ENCODE peak calls at places on chromosomes 2 and 18, in five cellular contexts. One of them, this sample, is unnamed.

GRCh38 chr2:134706587-134707329 is 12.0 kb downstream of the TMEM163 start:
- DNase-seq in PC-3: peak; percentile 55
- DNase-seq in fibroblast of mammary gland: no peak
- DNase-seq in GM23338: peak; percentile 22
- DNase-seq in suprapubic skin: no peak
- DNase-seq in this sample: no peak

GRCh38 chr2:1455466-1455865 is 42.2 kb downstream of the TPO start:
- DNase-seq in PC-3: peak; percentile 15
- DNase-seq in fibroblast of mammary gland: peak; percentile 42
- DNase-seq in GM23338: no peak
- DNase-seq in suprapubic skin: peak; percentile 61
- DNase-seq in this sample: peak; percentile 11

GRCh38 chr2:111710613-111711012 is 173.4 kb downstream of the ANAPC1 start:
- DNase-seq in fibroblast of mammary gland: no peak
- DNase-seq in GM23338: no peak
- DNase-seq in suprapubic skin: peak; percentile 38
- DNase-seq in PC-3: no peak
- DNase-seq in this sample: no peak

GRCh38 chr18:54742654-54743053 is 85.6 kb upstream of the RAB27B start:
- DNase-seq in GM23338: no peak
- DNase-seq in PC-3: peak; percentile 42
- DNase-seq in fibroblast of mammary gland: peak; percentile 100
- DNase-seq in suprapubic skin: no peak
- DNase-seq in this sample: peak; percentile 86

GRCh38 chr18:7946724-7947377 is 379.7 kb downstream of the PTPRM start:
- DNase-seq in fibroblast of mammary gland: peak; percentile 90
- DNase-seq in suprapubic skin: no peak
- DNase-seq in GM23338: peak; percentile 25
- DNase-seq in PC-3: peak; percentile 76
- DNase-seq in this sample: peak; percentile 78

GRCh38 chr2:236665572-236666118 is 96.0 kb downstream of the ACKR3 start:
- DNase-seq in PC-3: no peak
- DNase-seq in fibroblast of mammary gland: no peak
- DNase-seq in GM23338: no peak
- DNase-seq in suprapubic skin: peak; percentile 57
- DNase-seq in this sample: no peak

GRCh38 chr2:203453858-203454451 is 81.1 kb downstream of the RAPH1 start:
- DNase-seq in fibroblast of mammary gland: peak; percentile 73
- DNase-seq in PC-3: peak; percentile 67
- DNase-seq in suprapubic skin: no peak
- DNase-seq in GM23338: peak; percentile 57
- DNase-seq in this sample: peak; percentile 68

GRCh38 chr2:230627806-230628724 is 84.6 kb upstream of the CAB39 start:
- DNase-seq in fibroblast of mammary gland: peak; percentile 89
- DNase-seq in GM23338: no peak
- DNase-seq in PC-3: peak; percentile 53
- DNase-seq in suprapubic skin: no peak
- DNase-seq in this sample: no peak

GRCh38 chr2:159613515-159614336 is 2.6 kb downstream of the BAZ2B start:
- DNase-seq in suprapubic skin: no peak
- DNase-seq in GM23338: peak; percentile 27
- DNase-seq in fibroblast of mammary gland: peak; percentile 53
- DNase-seq in PC-3: peak; percentile 32
- DNase-seq in this sample: peak; percentile 20

GRCh38 chr18:13439475-13439874 is 220.9 kb downstream of the LDLRAD4 start:
- DNase-seq in suprapubic skin: peak; percentile 58
- DNase-seq in fibroblast of mammary gland: no peak
- DNase-seq in PC-3: no peak
- DNase-seq in GM23338: no peak
- DNase-seq in this sample: no peak

GRCh38 chr18:58447342-58448190 is 181.3 kb downstream of the ALPK2 start:
- DNase-seq in PC-3: no peak
- DNase-seq in GM23338: peak; percentile 57
- DNase-seq in fibroblast of mammary gland: peak; percentile 34
- DNase-seq in suprapubic skin: no peak
- DNase-seq in this sample: no peak

GRCh38 chr2:69177785-69178636 is 165.0 kb downstream of the ANTXR1 start:
- DNase-seq in suprapubic skin: peak; percentile 96
- DNase-seq in fibroblast of mammary gland: peak; percentile 88
- DNase-seq in PC-3: no peak
- DNase-seq in GM23338: peak; percentile 96
- DNase-seq in this sample: peak; percentile 89

GRCh38 chr2:232203936-232204335 is 174.6 kb upstream of the ALPP start:
- DNase-seq in suprapubic skin: no peak
- DNase-seq in PC-3: no peak
- DNase-seq in GM23338: no peak
- DNase-seq in fibroblast of mammary gland: peak; percentile 6
- DNase-seq in this sample: no peak

GRCh38 chr2:36507408-36507812 is 90.6 kb downstream of the FEZ2 start:
- DNase-seq in PC-3: peak; percentile 78
- DNase-seq in suprapubic skin: no peak
- DNase-seq in GM23338: peak; percentile 94
- DNase-seq in fibroblast of mammary gland: peak; percentile 68
- DNase-seq in this sample: peak; percentile 51

GRCh38 chr18:74152906-74153305 is 4.6 kb downstream of the TIMM21 start:
- DNase-seq in PC-3: no peak
- DNase-seq in GM23338: peak; percentile 22
- DNase-seq in fibroblast of mammary gland: no peak
- DNase-seq in suprapubic skin: no peak
- DNase-seq in this sample: no peak
- TF ChIP-seq CTCF in PC-3: peak; percentile 35
- TF ChIP-seq CTCF in GM23338: peak; percentile 57
- TF ChIP-seq CTCF in fibroblast of mammary gland: no peak
- TF ChIP-seq CTCF in suprapubic skin: no peak
- TF ChIP-seq CTCF in this sample: peak; percentile 71

DNA sequence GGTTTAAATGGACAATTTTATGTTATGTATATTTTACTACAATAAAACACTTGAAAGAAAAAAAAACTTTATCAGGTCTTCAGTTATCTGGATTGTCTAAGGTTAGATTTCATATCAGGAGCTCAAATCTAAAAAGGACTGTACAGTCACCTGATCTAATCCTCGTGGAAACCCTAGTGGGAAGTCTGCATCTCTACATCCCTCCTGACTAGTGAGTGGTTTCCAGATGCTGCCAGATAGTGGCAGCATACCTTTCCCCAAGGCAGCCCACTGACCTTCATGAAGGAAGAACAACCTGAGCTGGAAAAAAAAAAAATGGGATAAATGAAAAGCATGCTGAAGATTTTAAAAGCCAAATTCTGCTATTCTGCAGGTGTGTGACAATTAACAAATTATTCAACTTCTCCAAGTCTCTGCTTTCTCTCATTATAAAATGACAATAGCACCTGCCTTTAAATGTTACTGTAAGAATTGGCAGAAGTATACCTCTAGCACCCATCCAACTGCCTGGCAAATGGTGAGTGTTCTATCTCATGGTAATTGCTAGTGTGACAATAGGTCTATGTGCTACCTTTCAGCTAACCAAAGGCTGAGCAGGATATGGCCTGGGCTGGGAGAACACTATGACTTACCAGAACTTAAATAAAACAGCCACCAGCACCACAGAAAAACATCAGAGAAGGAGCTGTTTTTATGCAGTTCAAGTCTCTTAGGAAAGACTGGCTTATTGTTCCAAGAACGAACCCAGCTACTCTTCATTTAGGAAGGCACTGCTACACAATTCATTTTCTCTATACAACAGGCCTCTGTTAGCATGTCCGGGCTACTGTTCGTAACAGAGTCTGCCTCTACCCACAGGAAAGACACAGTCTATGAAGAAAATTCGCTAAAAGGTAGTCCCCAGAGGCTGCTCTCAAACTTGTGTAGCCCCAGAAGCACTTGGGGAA is 8.6 kb downstream of the CLASP1 start:
- DNase-seq in fibroblast of mammary gland: no peak
- DNase-seq in suprapubic skin: no peak
- DNase-seq in GM23338: no peak
- DNase-seq in PC-3: peak; percentile 25
- DNase-seq in this sample: no peak
- TF ChIP-seq CTCF in fibroblast of mammary gland: no peak
- TF ChIP-seq CTCF in suprapubic skin: no peak
- TF ChIP-seq CTCF in GM23338: no peak
- TF ChIP-seq CTCF in PC-3: peak; percentile 43
- TF ChIP-seq CTCF in this sample: no peak

GRCh38 chr18:52700116-52700515 is 360.1 kb downstream of the DCC start:
- DNase-seq in fibroblast of mammary gland: no peak
- DNase-seq in PC-3: no peak
- DNase-seq in GM23338: no peak
- DNase-seq in suprapubic skin: no peak
- DNase-seq in this sample: no peak

GRCh38 chr18:52700757-52701156 is 360.8 kb downstream of the DCC start:
- DNase-seq in suprapubic skin: no peak
- DNase-seq in GM23338: no peak
- DNase-seq in fibroblast of mammary gland: no peak
- DNase-seq in PC-3: no peak
- DNase-seq in this sample: no peak

GRCh38 chr18:52694804-52695203 is 354.8 kb downstream of the DCC start:
- DNase-seq in PC-3: peak; percentile 27
- DNase-seq in fibroblast of mammary gland: no peak
- DNase-seq in GM23338: peak; percentile 56
- DNase-seq in suprapubic skin: no peak
- DNase-seq in this sample: no peak
- TF ChIP-seq CTCF in PC-3: peak; percentile 49
- TF ChIP-seq CTCF in fibroblast of mammary gland: peak; percentile 30
- TF ChIP-seq CTCF in GM23338: peak; percentile 73
- TF ChIP-seq CTCF in suprapubic skin: no peak
- TF ChIP-seq CTCF in this sample: peak; percentile 33

DNA sequence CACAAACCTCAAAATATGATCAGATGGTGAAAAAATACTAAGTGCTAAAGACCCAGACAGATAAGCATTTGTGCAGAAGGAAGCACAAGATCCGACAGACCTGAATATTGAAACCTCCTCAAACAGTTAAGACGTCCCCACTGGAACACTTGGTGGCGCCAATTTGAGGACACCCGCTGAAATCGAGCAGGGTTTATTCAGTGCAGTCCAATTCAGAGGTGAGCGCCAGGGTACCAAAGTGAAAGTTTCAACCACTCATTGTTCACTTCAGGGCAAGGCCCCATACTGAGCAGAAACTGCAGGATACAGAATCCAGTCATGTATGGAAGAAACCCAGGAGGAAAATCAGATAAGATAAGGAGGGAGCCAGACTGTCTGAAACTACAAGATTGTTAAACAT is 417.6 kb downstream of the LRRTM4 start:
- DNase-seq in suprapubic skin: no peak
- DNase-seq in PC-3: no peak
- DNase-seq in GM23338: peak; percentile 40
- DNase-seq in fibroblast of mammary gland: no peak
- DNase-seq in this sample: no peak
- TF ChIP-seq CTCF in suprapubic skin: no peak
- TF ChIP-seq CTCF in PC-3: no peak
- TF ChIP-seq CTCF in GM23338: peak; percentile 45
- TF ChIP-seq CTCF in fibroblast of mammary gland: no peak
- TF ChIP-seq CTCF in this sample: no peak

DNA sequence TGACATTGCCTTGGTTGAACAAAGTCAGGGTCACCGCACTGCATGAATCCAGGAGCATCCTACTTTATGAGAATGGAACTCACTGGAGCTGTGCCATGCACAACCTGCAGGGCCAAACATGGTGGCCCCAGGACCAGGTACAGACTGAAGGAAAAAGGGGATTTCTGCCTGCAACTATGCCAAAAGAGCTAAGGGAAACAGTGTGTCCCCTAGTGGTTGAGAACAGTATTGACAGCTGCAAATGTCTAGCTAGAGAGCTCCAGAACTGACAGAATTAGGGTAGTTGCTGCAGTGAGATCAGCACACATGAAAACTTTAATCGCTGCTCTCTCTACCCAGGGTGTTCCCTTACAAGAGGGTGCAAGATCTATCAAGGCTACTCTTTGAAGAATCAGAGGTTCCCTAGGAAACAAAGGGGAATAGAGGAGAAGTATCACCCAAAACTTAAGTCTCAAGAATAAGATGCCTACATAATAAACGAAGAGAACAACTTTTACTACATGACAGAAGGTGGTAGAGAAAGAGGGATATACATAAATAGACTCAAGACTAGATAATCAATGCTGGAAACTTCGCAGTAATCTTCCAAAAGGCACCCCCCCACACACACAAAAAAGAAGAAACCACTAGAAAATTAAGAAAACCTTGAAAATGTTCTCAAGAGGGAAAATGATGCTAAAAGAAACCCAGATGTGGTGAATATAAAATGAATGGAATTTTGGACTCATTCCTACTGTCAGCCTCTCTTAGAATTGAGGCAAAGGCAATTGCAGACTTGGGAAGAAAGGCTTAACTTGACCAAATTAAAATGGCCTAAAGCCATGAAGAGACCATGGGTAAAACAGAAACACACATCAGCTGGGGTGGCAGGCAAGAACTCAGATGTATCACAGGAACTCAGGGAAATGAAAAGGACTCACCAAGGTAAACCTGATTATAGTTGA is 43.7 kb upstream of the IHH start:
- DNase-seq in suprapubic skin: no peak
- DNase-seq in PC-3: peak; percentile 68
- DNase-seq in GM23338: peak; percentile 89
- DNase-seq in fibroblast of mammary gland: peak; percentile 49
- DNase-seq in this sample: peak; percentile 35
- TF ChIP-seq CTCF in suprapubic skin: no peak
- TF ChIP-seq CTCF in PC-3: peak; percentile 91
- TF ChIP-seq CTCF in GM23338: peak; percentile 78
- TF ChIP-seq CTCF in fibroblast of mammary gland: peak; percentile 95
- TF ChIP-seq CTCF in this sample: peak; percentile 94

GRCh38 chr2:224612581-224612980 is 27.4 kb upstream of the CUL3 start:
- DNase-seq in suprapubic skin: no peak
- DNase-seq in GM23338: no peak
- DNase-seq in PC-3: no peak
- DNase-seq in fibroblast of mammary gland: peak; percentile 4
- DNase-seq in this sample: no peak

GRCh38 chr2:224613543-224614317 is 28.6 kb upstream of the CUL3 start:
- DNase-seq in PC-3: no peak
- DNase-seq in suprapubic skin: no peak
- DNase-seq in fibroblast of mammary gland: no peak
- DNase-seq in GM23338: no peak
- DNase-seq in this sample: no peak

GRCh38 chr2:224608104-224608503 is 22.9 kb upstream of the CUL3 start:
- DNase-seq in PC-3: peak; percentile 57
- DNase-seq in suprapubic skin: no peak
- DNase-seq in GM23338: no peak
- DNase-seq in fibroblast of mammary gland: no peak
- DNase-seq in this sample: no peak

DNA sequence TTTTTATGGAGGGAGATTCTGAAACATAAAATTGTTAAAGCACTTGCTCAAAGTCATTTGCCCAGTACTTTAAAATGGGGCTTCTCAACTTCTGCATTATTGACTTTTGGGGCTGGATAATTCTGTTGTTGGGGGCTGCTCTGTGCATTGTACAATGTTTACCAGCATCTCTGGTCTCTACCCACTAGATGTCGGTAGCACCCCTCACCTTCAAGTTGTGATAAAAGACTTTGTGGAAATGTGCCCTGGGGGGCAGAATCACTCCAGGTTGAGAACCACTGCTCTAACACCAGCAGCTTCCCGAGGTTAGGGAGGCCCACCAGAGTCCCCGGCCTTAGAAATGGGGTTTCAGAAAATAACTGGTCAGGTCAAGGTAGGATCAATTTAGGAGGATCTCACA is 26.8 kb upstream of the CUL3 start:
- DNase-seq in suprapubic skin: no peak
- DNase-seq in fibroblast of mammary gland: no peak
- DNase-seq in PC-3: peak; percentile 5
- DNase-seq in GM23338: peak; percentile 28
- DNase-seq in this sample: no peak
- TF ChIP-seq CTCF in suprapubic skin: no peak
- TF ChIP-seq CTCF in fibroblast of mammary gland: no peak
- TF ChIP-seq CTCF in PC-3: peak; percentile 32
- TF ChIP-seq CTCF in GM23338: peak; percentile 34
- TF ChIP-seq CTCF in this sample: peak; percentile 12